ENCODE peak calls at places on chromosomes 11 and 22, in seven cellular contexts. W is GM13976; S is osteoblast; U is neural progenitor cell; C is hypothalamus; I is stimulated activated CD4-positive, alpha-beta T cell treated with anti-CD3 and anti-CD28 coated beads, Interleukin-12 subunit alpha, Interleukin-12 subunit beta, amount 100 ng/mL, for 24 hours; E is fibroblast of lung. Q is an unnamed sample.

GRCh38 chr11:102776454-102776853 is 4.0 kb downstream of the MMP10 start:
- DNase-seq in U (no peak), S (no peak), I (no peak), C (no peak), E (no peak), W (no peak), Q (no peak)

GRCh38 chr22:37357471-37357870 is 69.8 kb downstream of the ELFN2 start:
- DNase-seq in W (no peak), E (no peak), S (no peak), I (no peak), U (no peak), C (no peak), Q (no peak)

GRCh38 chr22:35686298-35686697 is 31.4 kb upstream of the APOL5 start:
- DNase-seq in U (no peak), C (no peak), I (no peak), W (no peak), E (no peak), S (no peak), Q (no peak)

GRCh38 chr11:61682093-61682732 is 2.0 kb downstream of the DAGLA start:
- DNase-seq in U (no peak), C (no peak), E (no peak), I (no peak), S (peak), W (no peak), Q (no peak)

GRCh38 chr22:22230438-22230837 is 14.1 kb upstream of the VPREB1 start:
- DNase-seq in U (no peak), S (no peak), W (no peak), I (no peak), E (no peak), C (no peak), Q (no peak)

GRCh38 chr22:28629420-28630184 is 50.0 kb downstream of the TTC28 start:
- DNase-seq in C (no peak), U (peak), I (no peak), S (no peak), E (peak), W (no peak), Q (no peak)

GRCh38 chr11:3158821-3159220 is 6.3 kb downstream of the OSBPL5 start:
- DNase-seq in S (peak), W (no peak), C (no peak), I (no peak), E (no peak), U (no peak), Q (no peak)

GRCh38 chr11:2777871-2778629 is 78.3 kb upstream of the KCNQ1OT1 start:
- DNase-seq in W (no peak), I (no peak), E (no peak), C (no peak), S (peak), U (no peak), Q (no peak)

GRCh38 chr22:17198188-17199130 is 20.8 kb downstream of the ADA2 start:
- DNase-seq in C (no peak), S (peak), W (no peak), E (no peak), U (peak), I (no peak), Q (peak)

GRCh38 chr22:20131593-20131855 is at the start of gene ZDHHC8:
- DNase-seq in C (peak), U (no peak), E (no peak), W (peak), I (peak), S (peak), Q (no peak)

GRCh38 chr11:94175545-94175944 is 46.9 kb downstream of the PANX1 start:
- DNase-seq in C (no peak), U (no peak), I (no peak), E (peak), W (no peak), S (peak), Q (no peak)

GRCh38 chr11:24298126-24298525 is 198.7 kb upstream of the LUZP2 start:
- DNase-seq in E (no peak), I (no peak), W (no peak), S (peak), C (no peak), U (no peak), Q (no peak)

GRCh38 chr11:18669211-18669593 is 29.4 kb upstream of the TMEM86A start:
- DNase-seq in E (no peak), C (no peak), I (no peak), W (no peak), S (no peak), U (no peak), Q (no peak)

GRCh38 chr22:41344189-41344788 is 37.5 kb upstream of the TEF start:
- DNase-seq in W (no peak), C (no peak), I (no peak), E (no peak), S (peak), U (no peak), Q (no peak)

GRCh38 chr11:15793032-15793996 is 563.0 kb downstream of the SOX6 start:
- DNase-seq in C (no peak), I (no peak), W (no peak), S (peak), U (no peak), E (peak), Q (no peak)

GRCh38 chr22:40006641-40007040 is 11.9 kb downstream of the FAM83F start:
- DNase-seq in C (no peak), E (no peak), U (no peak), W (no peak), S (peak), I (no peak), Q (no peak)

GRCh38 chr22:38422615-38423511 is 32.1 kb downstream of the KCNJ4 start:
- DNase-seq in C (no peak), S (peak), W (no peak), E (no peak), I (no peak), U (no peak), Q (no peak)

GRCh38 chr11:21588754-21589153 is 604.1 kb upstream of the ANO5 start:
- DNase-seq in E (no peak), C (no peak), S (no peak), I (no peak), U (no peak), W (no peak), Q (no peak)

GRCh38 chr11:94834931-94835330 is 66.8 kb downstream of the AMOTL1 start:
- DNase-seq in I (no peak), S (no peak), W (no peak), E (peak), U (no peak), C (no peak), Q (no peak)

GRCh38 chr22:36398602-36399472 is 11.1 kb upstream of the MYH9 start:
- DNase-seq in C (no peak), I (no peak), W (no peak), E (no peak), S (peak), U (no peak), Q (no peak)

GRCh38 chr11:69418576-69419296 is 62.7 kb upstream of the LINC01488 start:
- DNase-seq in S (peak), U (no peak), W (no peak), C (no peak), I (no peak), E (no peak), Q (no peak)

GRCh38 chr11:3836903-3837302 is 3.9 kb downstream of the RHOG start:
- DNase-seq in S (peak), U (no peak), I (peak), E (no peak), C (no peak), W (peak), Q (peak)

GRCh38 chr22:30047364-30047738 is 32.9 kb upstream of the HORMAD2 start:
- DNase-seq in E (peak), I (no peak), U (no peak), S (peak), W (peak), C (no peak), Q (no peak)

GRCh38 chr22:20619042-20619892 is 111.9 kb downstream of the MED15 start:
- DNase-seq in W (no peak), S (no peak), E (no peak), I (no peak), C (no peak), U (no peak), Q (no peak)

GRCh38 chr11:84721561-84721961 is 905.6 kb downstream of the DLG2 start:
- DNase-seq in W (no peak), C (no peak), E (no peak), I (no peak), S (no peak), U (no peak), Q (no peak)

GRCh38 chr22:49983148-49984042 is 22.8 kb downstream of the PIM3 start:
- DNase-seq in I (no peak), U (peak), W (peak), S (peak), C (no peak), E (no peak), Q (no peak)

GRCh38 chr22:36239150-36239400 is 252 bp downstream of the APOL2 start:
- DNase-seq in I (no peak), E (no peak), S (no peak), C (no peak), U (no peak), W (no peak), Q (no peak)

GRCh38 chr22:27780161-27780575 is 21.4 kb downstream of the MN1 start:
- DNase-seq in C (no peak), I (no peak), U (no peak), W (no peak), S (peak), E (no peak), Q (no peak)

GRCh38 chr22:44697423-44698179 is 4.4 kb upstream of the PRR5 start:
- DNase-seq in U (peak), W (peak), S (peak), I (peak), E (peak), C (peak), Q (no peak)

GRCh38 chr22:41910050-41910598 is 4.8 kb downstream of the SHISA8 start:
- DNase-seq in E (no peak), I (no peak), S (peak), C (no peak), W (no peak), U (peak), Q (no peak)

GRCh38 chr22:30742291-30743256 is 47.9 kb downstream of the OSBP2 start:
- DNase-seq in S (peak), E (peak), C (no peak), I (no peak), W (no peak), U (no peak), Q (no peak)

GRCh38 chr11:75151346-75152047 is 590 bp downstream of the SLCO2B1 start:
- DNase-seq in E (no peak), U (no peak), C (no peak), I (no peak), S (no peak), W (no peak), Q (no peak)

GRCh38 chr11:132312616-132313210 is 942.3 kb downstream of the NTM start:
- DNase-seq in I (no peak), S (peak), C (peak), W (peak), U (peak), E (peak), Q (peak)

GRCh38 chr11:46682773-46683752 is 17.4 kb downstream of the ARHGAP1 start:
- DNase-seq in W (no peak), S (peak), C (no peak), U (no peak), I (no peak), E (no peak), Q (no peak)

GRCh38 chr11:26676641-26677040 is 45.2 kb downstream of the SLC5A12 start:
- DNase-seq in S (no peak), W (no peak), I (no peak), U (no peak), C (no peak), E (no peak), Q (no peak)

GRCh38 chr11:31799036-31799793 is 11.9 kb downstream of the PAX6 start:
- DNase-seq in E (no peak), C (no peak), U (peak), S (peak), W (peak), I (no peak), Q (no peak)

GRCh38 chr11:73047773-73048371 is 94.2 kb downstream of the FCHSD2 start:
- DNase-seq in E (no peak), U (no peak), I (no peak), S (no peak), C (no peak), W (no peak), Q (no peak)

GRCh38 chr11:63961608-63962412 is 12.6 kb upstream of the COX8A start:
- DNase-seq in W (peak), C (no peak), E (peak), I (no peak), U (peak), S (peak), Q (no peak)

GRCh38 chr11:65571940-65572339 is 398 bp upstream of the FAM89B start:
- DNase-seq in S (peak), I (no peak), W (no peak), C (no peak), E (peak), U (peak), Q (no peak)

Q was measured in C1 segment of cervical spinal cord.